ENCODE peak calls at places on chromosome 16, in eight cellular contexts. U, D, C, J, Z, T, V and M are unnamed samples. For H3K4me1, the result is how much of the 10 kb centered on the place peaks cover.

GRCh38 chr16:67260426-67261063 is 11.8 kb downstream of the SLC9A5 start:
- DNase-seq in U (peak), D (peak), C (no peak), J (peak), Z (no peak), T (peak), V (peak), M (peak)

GRCh38 chr16:12688972-12689850 is 114.5 kb downstream of the CPPED1 start:
- DNase-seq in U (no peak), D (no peak), C (no peak), J (no peak), Z (no peak), T (no peak), V (no peak), M (no peak)

GRCh38 chr16:89586853-89587252 is 11.3 kb downstream of the CPNE7 start:
- DNase-seq in U (no peak), D (no peak), C (no peak), J (no peak), Z (no peak), T (no peak), V (no peak), M (peak)

GRCh38 chr16:67013823-67014640 is 14.9 kb upstream of the CBFB start:
- DNase-seq in U (peak), D (peak), C (no peak), J (peak), Z (peak), T (peak), V (peak), M (peak)

GRCh38 chr16:24731722-24732419 is 2.4 kb downstream of the TNRC6A start:
- DNase-seq in U (peak), D (no peak), C (no peak), J (no peak), Z (no peak), T (no peak), V (peak), M (no peak)

GRCh38 chr16:12771341-12771798 is 32.3 kb downstream of the CPPED1 start:
- DNase-seq in U (no peak), D (no peak), C (no peak), J (no peak), Z (no peak), T (no peak), V (no peak), M (no peak)

GRCh38 chr16:22687031-22687530 is 126.9 kb upstream of the HS3ST2 start:
- DNase-seq in U (no peak), D (no peak), C (no peak), J (no peak), Z (no peak), T (no peak), V (no peak), M (no peak)

GRCh38 chr16:84004442-84004841 is 36.4 kb downstream of the NECAB2 start:
- DNase-seq in U (no peak), D (no peak), C (no peak), J (no peak), Z (no peak), T (no peak), V (no peak), M (no peak)

GRCh38 chr16:86476956-86477530 is 33.3 kb upstream of the FOXF1 start:
- DNase-seq in U (no peak), D (no peak), C (no peak), J (no peak), Z (no peak), T (no peak), V (no peak), M (no peak)

GRCh38 chr16:49278567-49278827 is 3.1 kb downstream of the CBLN1 start:
- DNase-seq in U (no peak), D (no peak), C (no peak), J (no peak), Z (no peak), T (no peak), V (no peak), M (no peak)

GRCh38 chr16:2860826-2861567 is 3.0 kb upstream of the PRSS22 start:
- DNase-seq in U (no peak), D (peak), C (no peak), J (no peak), Z (no peak), T (no peak), V (no peak), M (no peak)

GRCh38 chr16:55562936-55563335 is 3.5 kb upstream of the CAPNS2 start:
- DNase-seq in U (no peak), D (no peak), C (no peak), J (no peak), Z (no peak), T (no peak), V (no peak), M (no peak)
- H3K4me1 ChIP-seq in U (under half), D (under half), C (under half), J (under half), Z (under half), T (under half), V (under half), M (half or more)

DNA sequence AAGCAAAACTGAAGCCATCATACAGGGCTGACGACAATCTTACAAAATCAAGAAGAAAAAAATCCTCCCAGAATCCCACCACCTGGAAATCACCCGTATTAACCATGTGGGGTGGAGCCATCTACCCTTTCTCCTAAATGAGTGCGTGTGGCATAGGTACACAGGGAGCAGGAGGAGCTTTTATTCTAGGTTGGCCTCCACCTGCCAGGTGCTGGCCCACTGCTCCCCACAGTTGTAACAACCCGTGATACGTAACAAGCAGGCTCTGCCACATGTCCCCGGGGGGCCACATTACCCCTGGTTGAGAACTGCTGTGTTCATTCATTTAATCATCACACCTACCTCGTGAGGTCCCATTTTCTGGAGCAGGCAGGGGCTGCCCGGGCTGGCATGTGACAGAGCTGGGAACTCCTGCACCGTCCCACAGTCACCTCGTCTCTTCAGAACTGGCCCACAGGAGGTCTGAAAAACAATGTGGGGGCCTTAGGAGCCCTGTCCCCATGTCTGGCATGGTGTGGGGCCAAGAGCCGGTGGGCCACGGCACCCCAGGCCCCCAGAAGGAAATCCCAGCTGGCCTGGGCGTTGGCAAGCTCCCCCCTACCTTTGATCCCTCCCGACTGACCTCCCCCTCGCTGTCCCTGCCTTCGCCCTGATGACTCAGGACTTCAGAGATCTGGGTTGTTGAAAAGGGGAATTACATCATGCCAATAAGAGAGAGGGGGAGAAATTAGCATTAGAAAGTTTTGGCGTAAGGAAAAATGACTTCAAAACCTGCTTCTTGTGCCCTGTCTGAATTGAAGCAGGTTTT is 12.9 kb downstream of the CMIP start:
- DNase-seq in U (peak), D (peak), C (no peak), J (peak), Z (no peak), T (no peak), V (peak), M (no peak)
- H3K4me3 ChIP-seq in U (no peak), D (peak), C (no peak), J (no peak), Z (no peak), T (no peak), V (no peak), M (no peak)

DNA sequence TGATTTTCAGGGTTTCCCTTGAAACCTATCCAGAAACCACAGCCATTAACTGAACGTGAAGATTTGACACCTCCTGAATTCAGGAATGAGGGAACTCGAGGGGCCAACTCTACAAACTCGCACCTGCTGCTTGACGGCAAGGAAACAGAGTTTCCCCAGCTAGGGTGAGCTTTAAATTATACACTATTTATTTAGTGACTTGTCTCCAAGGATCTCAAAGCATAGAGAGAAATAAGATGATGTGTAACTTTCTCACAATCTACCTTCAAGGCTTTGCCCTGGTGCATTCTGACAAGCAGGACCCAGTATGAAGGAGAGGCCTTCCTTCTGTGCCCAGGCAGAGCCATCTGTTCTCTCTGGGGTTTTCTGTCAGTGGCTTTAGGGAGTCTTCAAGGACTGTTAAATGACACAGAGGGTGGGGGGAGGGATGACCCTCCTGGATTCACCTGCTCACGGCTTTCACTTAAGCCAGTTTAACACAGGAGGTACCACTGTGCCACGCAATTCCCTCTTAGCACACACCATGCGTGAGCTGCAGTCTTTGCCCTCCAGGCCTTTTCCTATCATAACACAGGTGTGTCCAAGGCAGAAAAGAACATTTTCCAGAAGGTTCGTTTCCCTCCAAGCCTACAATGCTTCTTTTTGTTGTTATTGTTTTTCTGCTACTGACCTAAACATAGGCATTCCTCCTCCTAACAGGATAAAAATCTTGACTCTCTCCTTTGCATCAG is 1.3 kb downstream of the ZFHX3 start:
- DNase-seq in U (no peak), D (no peak), C (no peak), J (no peak), Z (no peak), T (no peak), V (no peak), M (no peak)
- H3K4me1 ChIP-seq in U (under half), D (under half), C (half or more), J (half or more), Z (half or more), T (half or more), V (half or more), M (half or more)

GRCh38 chr16:74868035-74868434 is 93.4 kb upstream of the FA2H start:
- DNase-seq in U (no peak), D (no peak), C (no peak), J (no peak), Z (no peak), T (no peak), V (no peak), M (no peak)
- H3K4me3 ChIP-seq in U (no peak), D (no peak), C (no peak), J (no peak), Z (no peak), T (no peak), V (no peak), M (no peak)

GRCh38 chr16:11583889-11584565 is 2.7 kb downstream of the LITAF start:
- DNase-seq in U (no peak), D (peak), C (no peak), J (peak), Z (no peak), T (peak), V (peak), M (no peak)

GRCh38 chr16:11581677-11582076 is 5.0 kb downstream of the LITAF start:
- DNase-seq in U (no peak), D (no peak), C (no peak), J (no peak), Z (no peak), T (no peak), V (no peak), M (no peak)

GRCh38 chr16:11583171-11583570 is 3.5 kb downstream of the LITAF start:
- DNase-seq in U (no peak), D (peak), C (no peak), J (no peak), Z (no peak), T (no peak), V (no peak), M (no peak)

GRCh38 chr16:11580451-11581086 is 6.2 kb downstream of the LITAF start:
- DNase-seq in U (no peak), D (no peak), C (no peak), J (peak), Z (no peak), T (peak), V (no peak), M (no peak)

DNA sequence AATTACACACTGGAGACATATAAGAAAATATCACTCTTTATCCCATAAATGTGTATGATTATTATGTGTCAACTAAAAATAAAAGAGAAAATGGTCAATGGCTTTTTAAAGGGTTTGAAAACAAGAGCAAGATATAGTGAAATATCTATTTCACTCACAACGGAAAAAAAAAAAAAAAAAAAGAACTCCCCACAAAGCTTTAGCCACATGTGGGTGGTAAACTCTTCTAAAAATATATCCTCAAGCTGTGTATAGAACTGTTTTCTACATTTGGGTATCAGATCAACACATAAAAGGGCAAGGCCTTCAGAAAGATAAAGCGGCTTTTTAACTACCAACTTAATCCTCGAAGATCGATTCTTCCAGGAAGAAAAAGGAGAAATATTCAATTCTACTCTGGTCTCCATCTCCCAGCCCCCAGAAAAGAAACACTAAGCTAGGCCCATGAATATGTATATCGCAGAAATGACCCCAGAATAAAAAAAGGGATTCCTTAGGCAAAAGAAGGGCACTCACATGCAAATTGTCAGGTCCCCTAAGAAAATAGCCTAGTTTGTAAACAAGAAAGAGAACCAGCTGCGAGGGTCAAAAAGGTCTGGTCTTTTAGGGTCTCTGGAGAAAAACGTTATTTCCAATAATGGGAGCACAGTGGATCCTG is 4.4 kb downstream of the LITAF start:
- DNase-seq in U (no peak), D (no peak), C (no peak), J (no peak), Z (no peak), T (no peak), V (no peak), M (no peak)
- H3K4me1 ChIP-seq in U (under half), D (under half), C (half or more), J (under half), Z (under half), T (half or more), V (under half), M (under half)

DNA sequence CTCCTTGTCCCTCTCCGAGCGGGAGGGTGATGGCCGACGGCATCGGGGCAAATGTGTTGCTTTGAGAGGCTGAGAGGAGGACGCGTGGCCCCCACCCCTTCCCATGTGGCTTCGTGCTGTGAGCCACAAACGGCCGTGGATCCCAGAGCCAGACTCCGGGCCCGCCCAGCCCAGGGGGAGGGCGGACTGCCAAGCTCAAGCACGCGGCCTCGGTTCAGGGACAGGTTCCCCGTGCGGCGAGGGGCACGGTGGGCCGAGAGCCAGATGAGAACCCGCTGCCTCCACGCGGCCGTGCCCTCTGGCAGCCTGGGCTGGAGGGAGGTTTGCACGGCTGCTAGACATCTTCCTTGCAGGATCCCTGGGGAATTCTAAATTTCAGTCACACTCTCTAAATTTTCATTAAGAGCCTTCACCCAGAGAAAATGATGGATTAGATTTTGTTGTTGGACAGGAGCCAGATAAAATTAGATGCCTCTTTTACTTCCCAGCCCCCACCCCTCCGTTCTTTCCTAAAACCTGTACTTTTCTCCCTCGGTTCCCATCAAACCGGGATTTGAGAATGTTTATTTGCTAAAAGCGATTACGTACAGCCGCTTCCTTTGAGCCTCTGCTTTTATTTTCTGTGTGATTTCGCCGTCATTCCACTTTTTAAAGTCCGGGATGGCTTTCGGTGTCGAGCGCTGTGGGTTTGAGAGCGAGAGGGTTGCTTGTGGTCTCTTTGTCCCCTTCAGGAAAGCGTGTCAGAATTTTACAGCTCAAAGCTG is 24.9 kb upstream of the GNG13 start:
- DNase-seq in U (peak), D (no peak), C (no peak), J (no peak), Z (peak), T (no peak), V (no peak), M (peak)
- H3K4me3 ChIP-seq in U (no peak), D (peak), C (peak), J (no peak), Z (no peak), T (no peak), V (no peak), M (no peak)

GRCh38 chr16:1707193-1707790 is 1.3 kb downstream of the MAPK8IP3 start:
- DNase-seq in U (peak), D (peak), C (no peak), J (no peak), Z (peak), T (no peak), V (peak), M (no peak)

GRCh38 chr16:1708768-1709180 is 2.8 kb downstream of the MAPK8IP3 start:
- DNase-seq in U (peak), D (no peak), C (no peak), J (no peak), Z (no peak), T (no peak), V (no peak), M (peak)

GRCh38 chr16:1708083-1708767 is 2.2 kb downstream of the MAPK8IP3 start:
- DNase-seq in U (peak), D (no peak), C (no peak), J (no peak), Z (no peak), T (no peak), V (no peak), M (no peak)

GRCh38 chr16:1705688-1706385 is at the start of gene MAPK8IP3:
- DNase-seq in U (peak), D (peak), C (peak), J (peak), Z (peak), T (peak), V (peak), M (peak)

DNA sequence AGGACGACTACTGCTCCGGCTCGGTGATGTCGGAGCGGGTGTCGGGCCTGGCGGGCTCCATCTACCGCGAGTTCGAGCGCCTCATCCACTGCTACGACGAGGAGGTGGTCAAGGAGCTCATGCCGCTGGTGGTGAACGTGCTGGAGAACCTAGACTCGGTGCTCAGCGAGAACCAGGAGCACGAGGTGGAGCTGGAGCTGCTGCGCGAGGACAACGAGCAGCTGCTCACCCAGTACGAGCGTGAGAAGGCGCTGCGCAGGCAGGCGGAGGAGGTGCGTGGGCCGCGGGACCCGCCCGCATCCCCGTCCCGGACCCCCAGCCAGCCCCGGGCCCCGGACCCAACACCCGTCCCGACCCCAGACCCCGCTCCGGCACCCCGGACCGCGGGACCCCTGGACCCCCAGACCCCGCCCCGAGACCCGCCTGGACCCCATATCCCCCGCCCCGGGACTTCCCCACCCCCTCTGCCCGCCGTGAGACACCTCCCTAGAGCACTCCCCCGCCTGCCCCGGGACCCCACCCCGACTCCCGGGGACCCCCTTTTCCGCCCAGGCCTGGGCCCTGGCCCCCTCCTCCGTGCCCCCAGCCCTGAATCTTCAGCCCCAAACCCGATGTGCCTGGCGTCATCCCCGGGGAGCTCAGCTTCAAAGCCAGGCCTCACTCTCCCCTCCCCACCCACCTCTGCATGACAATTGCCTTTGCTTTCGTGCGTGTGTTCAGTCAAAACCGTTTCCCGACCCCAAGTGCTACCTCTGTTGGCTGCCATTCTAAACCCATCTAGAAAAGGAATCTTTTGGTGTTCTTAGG is 594 bp downstream of the MAPK8IP3 start:
- DNase-seq in U (no peak), D (peak), C (no peak), J (no peak), Z (peak), T (no peak), V (no peak), M (peak)
- H3K4me1 ChIP-seq in U (under half), D (under half), C (under half), J (under half), Z (under half), T (under half), V (under half), M (under half)

GRCh38 chr16:10405386-10405939 is 19.6 kb downstream of the ATF7IP2 start:
- DNase-seq in U (peak), D (no peak), C (no peak), J (no peak), Z (no peak), T (no peak), V (peak), M (no peak)
- H3K4me3 ChIP-seq in U (no peak), D (no peak), C (no peak), J (no peak), Z (no peak), T (no peak), V (no peak), M (no peak)

GRCh38 chr16:53213542-53213941 is 158.8 kb downstream of the CHD9 start:
- DNase-seq in U (no peak), D (no peak), C (no peak), J (no peak), Z (no peak), T (no peak), V (no peak), M (no peak)
- H3K4me1 ChIP-seq in U (under half), D (under half), C (half or more), J (under half), Z (half or more), T (half or more), V (under half), M (under half)